ENCODE peak calls at places on chromosomes 7 and 10, in five cellular contexts. Y is AG04450; R is H54; T is stimulated activated CD4-positive, alpha-beta T cell treated with anti-CD3 and anti-CD28 coated beads, Interleukin-2, amount 100 ng/mL, for 48 hours; D is caudate nucleus. Q is an unnamed sample.

GRCh38 chr10:123529146-123529760 is 136.9 kb upstream of the GPR26 start:
- DNase-seq in T (no peak), D (no peak), R (no peak), Y (no peak), Q (no peak)

GRCh38 chr7:41005381-41005901 is 697.4 kb downstream of the INHBA start:
- DNase-seq in D (no peak), Y (peak), T (no peak), R (peak), Q (no peak)

GRCh38 chr7:100680589-100681271 is 7.2 kb downstream of the GNB2 start:
- DNase-seq in Y (no peak), D (peak), T (no peak), R (no peak), Q (no peak)

GRCh38 chr7:101632641-101633040 is 3.5 kb upstream of the MYL10 start:
- DNase-seq in R (no peak), D (no peak), Y (no peak), T (no peak), Q (no peak)

GRCh38 chr7:82384051-82384464 is 59.5 kb downstream of the CACNA2D1 start:
- DNase-seq in Y (no peak), D (no peak), R (no peak), T (no peak), Q (no peak)

GRCh38 chr7:27636326-27637006 is 26.2 kb downstream of the HIBADH start:
- DNase-seq in Y (no peak), R (no peak), T (no peak), D (no peak), Q (no peak)

GRCh38 chr10:75530337-75530736 is 98.9 kb downstream of the LRMDA start:
- DNase-seq in Y (no peak), T (no peak), R (peak), D (no peak), Q (peak)

GRCh38 chr7:38920731-38921130 is 11.7 kb upstream of the VPS41 start:
- DNase-seq in R (no peak), D (no peak), Y (no peak), T (no peak), Q (no peak)

GRCh38 chr10:125982256-125982948 is 86.0 kb downstream of the FANK1 start:
- DNase-seq in D (no peak), R (peak), T (peak), Y (peak), Q (peak)

GRCh38 chr7:151018421-151019129 is 5.7 kb downstream of the ATG9B start:
- DNase-seq in D (no peak), T (no peak), Y (no peak), R (no peak), Q (no peak)

GRCh38 chr7:131284702-131285419 is 42.8 kb upstream of the MKLN1 start:
- DNase-seq in D (no peak), Y (no peak), R (no peak), T (no peak), Q (no peak)

GRCh38 chr10:2508971-2509605 is 558.3 kb upstream of the PFKP start:
- DNase-seq in Y (no peak), R (peak), T (no peak), D (no peak), Q (peak)

GRCh38 chr7:119984247-119984646 is 288.7 kb upstream of the KCND2 start:
- DNase-seq in D (no peak), R (no peak), T (no peak), Y (no peak), Q (no peak)

GRCh38 chr7:16078076-16078952 is 343.0 kb downstream of the CRPPA start:
- DNase-seq in D (no peak), R (no peak), T (no peak), Y (peak), Q (no peak)

GRCh38 chr10:47048533-47048905 is 137.3 kb downstream of the PTPN20 start:
- DNase-seq in R (no peak), Y (no peak), D (no peak), T (no peak), Q (no peak)

GRCh38 chr10:126062132-126063032 is 166.0 kb downstream of the FANK1 start:
- DNase-seq in T (no peak), D (peak), Y (peak), R (peak), Q (peak)

GRCh38 chr7:79504607-79505389 is 51.3 kb upstream of the MAGI2 start:
- DNase-seq in T (no peak), R (no peak), D (no peak), Y (no peak), Q (no peak)

GRCh38 chr7:27834179-27834921 is 94.4 kb downstream of the TAX1BP1 start:
- DNase-seq in Y (no peak), T (no peak), R (no peak), D (no peak), Q (no peak)

GRCh38 chr10:114655671-114656070 is 2.4 kb downstream of the ABLIM1 start:
- DNase-seq in T (no peak), R (no peak), D (no peak), Y (no peak), Q (no peak)

GRCh38 chr7:130721486-130722277 is 12.3 kb downstream of the KLF14 start:
- DNase-seq in T (no peak), D (peak), Y (peak), R (no peak), Q (no peak)

GRCh38 chr7:111011500-111011899 is 79.4 kb upstream of the LRRN3 start:
- DNase-seq in D (no peak), Y (no peak), R (no peak), T (no peak), Q (no peak)

GRCh38 chr10:127162841-127163240 is 33.5 kb downstream of the INSYN2A start:
- DNase-seq in T (no peak), Y (no peak), D (no peak), R (no peak), Q (no peak)

GRCh38 chr7:55432937-55433784 is 68.0 kb downstream of the LANCL2 start:
- DNase-seq in R (peak), D (no peak), T (no peak), Y (no peak), Q (no peak)

GRCh38 chr7:47946581-47947354 is 1.5 kb downstream of the PKD1L1 start:
- DNase-seq in D (no peak), T (no peak), R (no peak), Y (no peak), Q (no peak)

GRCh38 chr7:11261470-11261869 is 287.8 kb downstream of the PHF14 start:
- DNase-seq in D (no peak), Y (no peak), T (no peak), R (no peak), Q (no peak)

GRCh38 chr7:151139791-151140190 is 27.7 kb downstream of the GBX1 start:
- DNase-seq in Y (no peak), D (no peak), T (no peak), R (no peak), Q (no peak)

GRCh38 chr7:156504687-156505545 is 135.7 kb upstream of the RNF32 start:
- DNase-seq in Y (no peak), D (no peak), T (no peak), R (no peak), Q (no peak)

GRCh38 chr7:94375713-94376112 is 19.0 kb upstream of the COL1A2 start:
- DNase-seq in T (no peak), Y (peak), D (no peak), R (peak), Q (peak)

Q was measured in T1000.